ENCODE peak calls at places on chromosome 10, in five cellular contexts. G is GM23338, S is upper lobe of right lung, I is kidney, L is fibroblast of pulmonary artery. J is an unnamed sample.

GRCh38 chr10:120978589-120979252 is 127.6 kb downstream of the WDR11 start:
- DNase-seq in L (no peak), G (no peak), I (no peak), S (no peak), J (no peak)

GRCh38 chr10:102773986-102774385 is 30.2 kb downstream of the WBP1L start:
- DNase-seq in S (no peak), I (no peak), G (no peak), L (no peak), J (no peak)

GRCh38 chr10:62831346-62831745 is 15.2 kb upstream of the EGR2 start:
- DNase-seq in G (no peak), I (no peak), L (peak), S (no peak), J (no peak)

GRCh38 chr10:29784175-29784773 is 149.5 kb upstream of the SVIL start:
- DNase-seq in S (no peak), I (peak), G (peak), L (peak), J (peak)

GRCh38 chr10:73819513-73820093 is 8.2 kb upstream of the NDST2 start:
- DNase-seq in G (peak), I (peak), S (peak), L (peak), J (peak)

GRCh38 chr10:43265799-43266721 is 805 bp downstream of the RASGEF1A start:
- DNase-seq in I (peak), L (no peak), G (peak), S (peak), J (no peak)

GRCh38 chr10:96334888-96335526 is 23.8 kb downstream of the OPALIN start:
- DNase-seq in G (peak), S (no peak), I (no peak), L (peak), J (peak)

GRCh38 chr10:4691776-4692175 is 134.2 kb upstream of the AKR1E2 start:
- DNase-seq in L (peak), I (no peak), G (no peak), S (no peak), J (peak)

GRCh38 chr10:70776455-70777005 is 8.6 kb downstream of the TBATA start:
- DNase-seq in L (no peak), S (no peak), G (no peak), I (peak), J (no peak)

GRCh38 chr10:75356484-75356883 is 45.1 kb downstream of the ZNF503 start:
- DNase-seq in I (no peak), S (no peak), G (peak), L (no peak), J (no peak)

GRCh38 chr10:16559236-16559773 is 37.6 kb upstream of the C1QL3 start:
- DNase-seq in I (no peak), S (no peak), L (no peak), G (no peak), J (no peak)

GRCh38 chr10:34223658-34224057 is 591.4 kb downstream of the PARD3 start:
- DNase-seq in L (no peak), I (no peak), S (no peak), G (no peak), J (peak)

GRCh38 chr10:89302628-89303027 is 782 bp downstream of the IFIT2 start:
- DNase-seq in I (no peak), G (no peak), L (peak), S (no peak), J (peak)

GRCh38 chr10:114762811-114763210 is 58.8 kb upstream of the FHIP2A start:
- DNase-seq in L (no peak), S (no peak), G (no peak), I (no peak), J (peak)

GRCh38 chr10:95429639-95430038 is 131.5 kb downstream of the SORBS1 start:
- DNase-seq in G (no peak), I (no peak), L (no peak), S (no peak), J (peak)

GRCh38 chr10:23196915-23197314 is 4.8 kb downstream of the PTF1A start:
- DNase-seq in L (no peak), G (no peak), I (no peak), S (no peak), J (no peak)

GRCh38 chr10:100724531-100725027 is 20.8 kb upstream of the PAX2 start:
- DNase-seq in G (peak), S (no peak), L (no peak), I (peak), J (no peak)

GRCh38 chr10:70162892-70163201 is 7.5 kb downstream of the SAR1A start:
- DNase-seq in S (no peak), L (no peak), I (no peak), G (no peak), J (no peak)

GRCh38 chr10:110803830-110804338 is 67.8 kb upstream of the PDCD4 start:
- DNase-seq in I (no peak), L (peak), S (no peak), G (peak), J (peak)

GRCh38 chr10:450463-450862 is 239.0 kb downstream of the DIP2C start:
- DNase-seq in I (peak), G (no peak), L (no peak), S (no peak), J (no peak)

GRCh38 chr10:48509974-48510692 is 94.7 kb downstream of the ARHGAP22 start:
- DNase-seq in G (peak), S (no peak), L (peak), I (no peak), J (peak)

GRCh38 chr10:106214243-106214642 is 950.3 kb downstream of the SORCS1 start:
- DNase-seq in S (no peak), I (no peak), L (no peak), G (no peak), J (peak)

GRCh38 chr10:110356628-110357245 is 52.0 kb upstream of the SMNDC1 start:
- DNase-seq in G (no peak), L (peak), S (no peak), I (peak), J (peak)

GRCh38 chr10:102342462-102342861 is 53.0 kb upstream of the NFKB2 start:
- DNase-seq in S (no peak), I (no peak), L (no peak), G (peak), J (peak)

GRCh38 chr10:66680886-66681285 is 244.9 kb upstream of the LRRTM3 start:
- DNase-seq in L (no peak), G (no peak), S (no peak), I (no peak), J (peak)

GRCh38 chr10:25701651-25702050 is 232.4 kb upstream of the MYO3A start:
- DNase-seq in S (no peak), G (peak), I (no peak), L (no peak), J (no peak)

GRCh38 chr10:27297848-27298524 is 57.4 kb upstream of the ACBD5 start:
- DNase-seq in L (no peak), S (no peak), I (no peak), G (no peak), J (no peak)

DNA sequence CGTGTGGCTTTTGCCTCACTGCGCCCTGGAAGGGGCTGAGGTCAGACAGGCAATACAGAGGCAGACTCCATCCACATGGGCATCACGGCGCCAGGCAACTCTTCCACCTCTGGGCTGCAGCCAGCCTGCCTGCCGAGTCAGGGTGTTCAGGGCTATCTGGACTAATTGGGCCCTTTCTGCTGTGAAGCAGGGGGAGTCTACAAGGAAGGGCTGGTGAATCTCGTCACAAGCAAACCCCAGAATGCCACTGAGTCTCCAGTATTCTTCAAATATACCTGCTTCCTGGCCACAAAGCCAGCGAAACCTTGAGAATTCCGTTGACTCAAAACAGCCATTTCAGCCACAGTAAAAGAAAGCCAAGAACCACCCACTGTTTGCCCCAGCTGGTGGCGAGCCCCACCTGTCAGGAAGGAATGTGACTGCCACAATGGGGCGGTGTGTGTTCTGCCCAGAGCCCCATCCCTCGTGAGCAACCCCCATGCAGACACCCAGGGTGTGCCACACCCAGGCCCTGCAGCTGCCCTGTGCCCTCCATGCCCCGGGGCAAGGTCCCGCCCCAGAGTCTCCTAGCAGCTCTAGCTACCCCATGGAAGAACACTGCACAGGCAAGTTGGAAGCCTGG is 117.3 kb downstream of the FAM53B start:
- DNase-seq in L (no peak), S (no peak), G (peak), I (no peak), J (peak)
- TF ChIP-seq CTCF in L (no peak), S (no peak), G (peak), I (no peak), J (no peak)

DNA sequence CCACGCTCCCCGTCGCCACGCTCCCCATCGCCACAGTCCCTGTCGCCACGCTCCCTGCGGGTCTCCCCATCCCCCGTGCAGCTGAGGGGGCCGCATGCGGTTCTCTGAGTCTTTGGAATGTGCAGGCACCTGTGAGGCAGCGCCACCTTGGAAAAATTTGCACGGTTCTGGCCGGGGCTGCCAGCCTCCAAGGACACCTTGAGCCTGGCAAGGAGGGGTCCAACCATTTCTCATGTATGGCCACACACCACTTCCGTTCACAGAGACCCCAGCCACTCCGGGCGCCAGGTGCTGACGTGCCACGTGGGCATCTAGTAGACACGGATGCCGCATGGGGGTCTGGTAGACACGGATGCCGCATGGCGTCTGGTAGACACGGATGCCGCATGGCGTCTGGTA is 70.5 kb upstream of the ADGRA1 start:
- DNase-seq in G (no peak), S (no peak), I (peak), L (no peak), J (no peak)
- TF ChIP-seq CTCF in G (no peak), S (no peak), I (no peak), L (no peak), J (no peak)

GRCh38 chr10:83489161-83489560 is 650.1 kb upstream of the GHITM start:
- DNase-seq in S (no peak), G (no peak), L (no peak), I (no peak), J (no peak)

GRCh38 chr10:83492004-83492403 is 647.3 kb upstream of the GHITM start:
- DNase-seq in S (no peak), G (no peak), L (no peak), I (no peak), J (no peak)
- TF ChIP-seq CTCF in S (no peak), G (no peak), L (no peak), I (no peak), J (no peak)

GRCh38 chr10:15370741-15371701 is at the start of gene FAM171A1:
- DNase-seq in L (peak), G (peak), I (peak), S (peak), J (peak)
- TF ChIP-seq CTCF in L (no peak), G (peak), I (peak), S (no peak), J (peak)